ENCODE peak calls at places on chromosomes 2 and 18, in six cellular contexts. One of them, this sample, is unnamed. For H3K4me1, the result is how much of the 10 kb centered on the place peaks cover.

GRCh38 chr2:99877963-99878362 is 264.4 kb downstream of the AFF3 start:
- DNase-seq in adipocyte: no peak
- DNase-seq in SK-N-SH: no peak
- DNase-seq in naive thymus-derived CD4-positive, alpha-beta T cell: no peak
- DNase-seq in tibial artery: no peak
- DNase-seq in neural progenitor cell: no peak
- DNase-seq in this sample: no peak

GRCh38 chr2:223000872-223001825 is 50.8 kb upstream of the KCNE4 start:
- DNase-seq in adipocyte: no peak
- DNase-seq in SK-N-SH: no peak
- DNase-seq in naive thymus-derived CD4-positive, alpha-beta T cell: no peak
- DNase-seq in tibial artery: no peak
- DNase-seq in neural progenitor cell: no peak
- DNase-seq in this sample: no peak

GRCh38 chr2:109164739-109165221 is 35.8 kb downstream of the SH3RF3 start:
- DNase-seq in adipocyte: peak
- DNase-seq in SK-N-SH: no peak
- DNase-seq in naive thymus-derived CD4-positive, alpha-beta T cell: no peak
- DNase-seq in tibial artery: peak
- DNase-seq in neural progenitor cell: no peak
- DNase-seq in this sample: no peak

GRCh38 chr18:46152436-46152807 is 48.2 kb downstream of the HAUS1 start:
- DNase-seq in adipocyte: peak
- DNase-seq in SK-N-SH: no peak
- DNase-seq in naive thymus-derived CD4-positive, alpha-beta T cell: no peak
- DNase-seq in tibial artery: no peak
- DNase-seq in neural progenitor cell: no peak
- DNase-seq in this sample: no peak

GRCh38 chr2:109128466-109129355 is at the start of gene SH3RF3:
- DNase-seq in adipocyte: peak
- DNase-seq in SK-N-SH: peak
- DNase-seq in naive thymus-derived CD4-positive, alpha-beta T cell: no peak
- DNase-seq in tibial artery: peak
- DNase-seq in neural progenitor cell: peak
- DNase-seq in this sample: peak

GRCh38 chr2:140639628-140640027 is 1491.2 kb downstream of the LRP1B start:
- DNase-seq in adipocyte: no peak
- DNase-seq in SK-N-SH: no peak
- DNase-seq in naive thymus-derived CD4-positive, alpha-beta T cell: no peak
- DNase-seq in tibial artery: no peak
- DNase-seq in neural progenitor cell: no peak
- DNase-seq in this sample: no peak

GRCh38 chr2:99735753-99736152 is 245.9 kb upstream of the REV1 start:
- DNase-seq in adipocyte: no peak
- DNase-seq in SK-N-SH: no peak
- DNase-seq in naive thymus-derived CD4-positive, alpha-beta T cell: no peak
- DNase-seq in tibial artery: no peak
- DNase-seq in neural progenitor cell: no peak
- DNase-seq in this sample: no peak

GRCh38 chr2:43399515-43400245 is 173.3 kb upstream of the ZFP36L2 start:
- DNase-seq in adipocyte: peak
- DNase-seq in SK-N-SH: peak
- DNase-seq in naive thymus-derived CD4-positive, alpha-beta T cell: no peak
- DNase-seq in tibial artery: no peak
- DNase-seq in neural progenitor cell: no peak
- DNase-seq in this sample: no peak

GRCh38 chr18:63099848-63100625 is 219.5 kb downstream of the BCL2 start:
- DNase-seq in adipocyte: no peak
- DNase-seq in SK-N-SH: no peak
- DNase-seq in naive thymus-derived CD4-positive, alpha-beta T cell: no peak
- DNase-seq in tibial artery: no peak
- DNase-seq in neural progenitor cell: no peak
- DNase-seq in this sample: no peak

GRCh38 chr2:36408198-36408703 is 52.7 kb downstream of the CRIM1 start:
- DNase-seq in adipocyte: no peak
- DNase-seq in SK-N-SH: no peak
- DNase-seq in naive thymus-derived CD4-positive, alpha-beta T cell: no peak
- DNase-seq in tibial artery: no peak
- DNase-seq in neural progenitor cell: peak
- DNase-seq in this sample: no peak

GRCh38 chr2:55518846-55519167 is 711 bp upstream of the CFAP36 start:
- DNase-seq in adipocyte: peak
- DNase-seq in SK-N-SH: peak
- DNase-seq in naive thymus-derived CD4-positive, alpha-beta T cell: no peak
- DNase-seq in tibial artery: no peak
- DNase-seq in neural progenitor cell: peak
- DNase-seq in this sample: no peak

GRCh38 chr2:200223385-200223784 is 83.1 kb upstream of the SPATS2L start:
- DNase-seq in adipocyte: no peak
- DNase-seq in SK-N-SH: no peak
- DNase-seq in naive thymus-derived CD4-positive, alpha-beta T cell: no peak
- DNase-seq in tibial artery: peak
- DNase-seq in neural progenitor cell: no peak
- DNase-seq in this sample: no peak

GRCh38 chr2:152506843-152507242 is 171.9 kb downstream of the FMNL2 start:
- DNase-seq in adipocyte: no peak
- DNase-seq in SK-N-SH: no peak
- DNase-seq in naive thymus-derived CD4-positive, alpha-beta T cell: no peak
- DNase-seq in tibial artery: no peak
- DNase-seq in neural progenitor cell: no peak
- DNase-seq in this sample: no peak

GRCh38 chr2:3101016-3101703 is 276.5 kb downstream of the EIPR1 start:
- DNase-seq in adipocyte: no peak
- DNase-seq in SK-N-SH: peak
- DNase-seq in naive thymus-derived CD4-positive, alpha-beta T cell: no peak
- DNase-seq in tibial artery: no peak
- DNase-seq in neural progenitor cell: no peak
- DNase-seq in this sample: no peak

GRCh38 chr2:173752152-173752551 is 213.0 kb downstream of the SP3 start:
- DNase-seq in adipocyte: peak
- DNase-seq in SK-N-SH: peak
- DNase-seq in naive thymus-derived CD4-positive, alpha-beta T cell: no peak
- DNase-seq in tibial artery: no peak
- DNase-seq in neural progenitor cell: no peak
- DNase-seq in this sample: no peak

GRCh38 chr2:177260398-177260797 is 4.1 kb downstream of the NFE2L2 start:
- DNase-seq in adipocyte: no peak
- DNase-seq in SK-N-SH: no peak
- DNase-seq in naive thymus-derived CD4-positive, alpha-beta T cell: no peak
- DNase-seq in tibial artery: no peak
- DNase-seq in neural progenitor cell: no peak
- DNase-seq in this sample: no peak

GRCh38 chr2:172231508-172231907 is 128.8 kb upstream of the DLX2 start:
- DNase-seq in adipocyte: no peak
- DNase-seq in SK-N-SH: no peak
- DNase-seq in naive thymus-derived CD4-positive, alpha-beta T cell: no peak
- DNase-seq in tibial artery: no peak
- DNase-seq in neural progenitor cell: no peak
- DNase-seq in this sample: no peak

GRCh38 chr2:172232638-172233253 is 130.0 kb upstream of the DLX2 start:
- DNase-seq in adipocyte: no peak
- DNase-seq in SK-N-SH: no peak
- DNase-seq in naive thymus-derived CD4-positive, alpha-beta T cell: no peak
- DNase-seq in tibial artery: no peak
- DNase-seq in neural progenitor cell: no peak
- DNase-seq in this sample: no peak

GRCh38 chr2:172233947-172234715 is 131.4 kb upstream of the DLX2 start:
- DNase-seq in adipocyte: no peak
- DNase-seq in SK-N-SH: no peak
- DNase-seq in naive thymus-derived CD4-positive, alpha-beta T cell: no peak
- DNase-seq in tibial artery: no peak
- DNase-seq in neural progenitor cell: no peak
- DNase-seq in this sample: no peak

GRCh38 chr2:172230783-172231446 is 128.2 kb upstream of the DLX2 start:
- DNase-seq in adipocyte: no peak
- DNase-seq in SK-N-SH: no peak
- DNase-seq in naive thymus-derived CD4-positive, alpha-beta T cell: no peak
- DNase-seq in tibial artery: no peak
- DNase-seq in neural progenitor cell: no peak
- DNase-seq in this sample: no peak

DNA sequence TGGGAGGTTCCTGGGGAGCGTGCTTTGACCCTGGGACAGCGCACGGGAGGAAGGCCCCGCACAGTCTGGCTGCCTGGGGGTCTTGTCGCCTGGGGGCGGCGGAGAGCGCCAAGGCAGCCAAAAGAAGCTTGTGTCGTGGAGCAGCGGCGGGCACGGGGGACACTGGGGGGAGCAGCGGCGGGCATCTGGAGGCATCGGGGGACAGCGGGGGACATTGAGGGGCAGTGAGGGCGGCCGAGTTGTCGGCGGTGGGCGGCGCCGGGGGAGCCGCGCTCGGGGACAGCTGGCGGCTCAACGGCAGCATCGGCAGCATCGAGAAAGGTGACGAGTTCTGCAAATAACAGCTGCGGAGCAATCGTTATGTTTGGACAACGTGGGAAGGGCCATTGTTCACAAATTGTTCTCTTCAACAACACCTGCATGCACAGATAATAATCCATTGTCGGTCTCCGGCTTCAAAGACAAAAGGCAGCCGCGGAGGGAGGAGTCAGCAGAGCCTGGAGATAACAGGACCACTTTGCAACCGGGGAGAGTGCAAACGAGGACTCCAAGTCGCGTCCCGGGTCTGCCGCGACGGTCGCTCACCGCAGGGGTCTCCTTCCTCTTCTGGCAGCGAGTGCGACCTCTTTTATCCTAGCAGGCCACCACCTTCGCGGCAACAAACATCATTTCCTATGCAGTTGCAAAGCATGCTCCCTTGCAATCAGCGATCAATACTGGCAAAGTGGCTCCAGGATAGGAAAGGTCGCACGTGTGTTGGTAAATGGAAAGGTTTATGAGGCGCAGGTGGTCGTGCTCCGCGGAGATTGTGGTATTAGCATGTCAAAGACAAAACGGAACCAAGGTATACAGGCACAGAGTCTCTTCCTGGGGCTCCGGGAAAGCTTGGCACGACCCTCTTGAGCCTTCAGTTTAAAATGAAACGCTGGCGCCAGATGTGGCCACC is 132.3 kb upstream of the DLX2 start:
- DNase-seq in adipocyte: peak
- DNase-seq in SK-N-SH: peak
- DNase-seq in naive thymus-derived CD4-positive, alpha-beta T cell: no peak
- DNase-seq in tibial artery: no peak
- DNase-seq in neural progenitor cell: peak
- DNase-seq in this sample: peak
- H3K4me3 ChIP-seq in adipocyte: peak
- H3K4me3 ChIP-seq in SK-N-SH: peak
- H3K4me3 ChIP-seq in naive thymus-derived CD4-positive, alpha-beta T cell: peak
- H3K4me3 ChIP-seq in tibial artery: peak
- H3K4me3 ChIP-seq in neural progenitor cell: peak
- H3K4me3 ChIP-seq in this sample: peak

DNA sequence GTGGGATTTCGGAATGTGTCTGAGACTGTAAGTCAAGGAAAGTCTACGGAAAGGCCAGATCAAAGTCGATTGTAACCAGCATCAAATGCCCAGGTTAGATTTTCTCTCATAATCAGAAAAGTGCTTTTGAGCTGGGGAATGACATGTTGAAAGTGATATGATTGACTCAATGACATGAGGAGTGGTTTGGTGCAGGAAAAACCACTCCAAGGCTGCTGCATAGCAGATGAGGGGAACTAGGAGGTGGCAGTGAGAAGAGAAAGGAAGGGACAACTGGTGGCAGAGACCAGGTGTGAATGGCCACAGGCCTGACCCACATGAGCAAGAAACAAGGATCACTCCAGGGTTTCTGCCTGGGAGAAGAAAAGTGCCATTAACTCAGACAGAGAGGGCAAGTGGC is 822 bp downstream of the SLC35F6 start:
- DNase-seq in adipocyte: no peak
- DNase-seq in SK-N-SH: peak
- DNase-seq in naive thymus-derived CD4-positive, alpha-beta T cell: no peak
- DNase-seq in tibial artery: no peak
- DNase-seq in neural progenitor cell: no peak
- DNase-seq in this sample: no peak
- H3K4me1 ChIP-seq in adipocyte: under half
- H3K4me1 ChIP-seq in SK-N-SH: under half
- H3K4me1 ChIP-seq in naive thymus-derived CD4-positive, alpha-beta T cell: under half
- H3K4me1 ChIP-seq in tibial artery: half or more
- H3K4me1 ChIP-seq in neural progenitor cell: under half
- H3K4me1 ChIP-seq in this sample: under half

GRCh38 chr2:121969155-121969554 is 213.7 kb downstream of the TSN start:
- DNase-seq in adipocyte: peak
- DNase-seq in SK-N-SH: no peak
- DNase-seq in naive thymus-derived CD4-positive, alpha-beta T cell: no peak
- DNase-seq in tibial artery: peak
- DNase-seq in neural progenitor cell: no peak
- DNase-seq in this sample: no peak
- H3K4me3 ChIP-seq in adipocyte: peak
- H3K4me3 ChIP-seq in SK-N-SH: no peak
- H3K4me3 ChIP-seq in naive thymus-derived CD4-positive, alpha-beta T cell: no peak
- H3K4me3 ChIP-seq in tibial artery: peak
- H3K4me3 ChIP-seq in neural progenitor cell: no peak
- H3K4me3 ChIP-seq in this sample: no peak

DNA sequence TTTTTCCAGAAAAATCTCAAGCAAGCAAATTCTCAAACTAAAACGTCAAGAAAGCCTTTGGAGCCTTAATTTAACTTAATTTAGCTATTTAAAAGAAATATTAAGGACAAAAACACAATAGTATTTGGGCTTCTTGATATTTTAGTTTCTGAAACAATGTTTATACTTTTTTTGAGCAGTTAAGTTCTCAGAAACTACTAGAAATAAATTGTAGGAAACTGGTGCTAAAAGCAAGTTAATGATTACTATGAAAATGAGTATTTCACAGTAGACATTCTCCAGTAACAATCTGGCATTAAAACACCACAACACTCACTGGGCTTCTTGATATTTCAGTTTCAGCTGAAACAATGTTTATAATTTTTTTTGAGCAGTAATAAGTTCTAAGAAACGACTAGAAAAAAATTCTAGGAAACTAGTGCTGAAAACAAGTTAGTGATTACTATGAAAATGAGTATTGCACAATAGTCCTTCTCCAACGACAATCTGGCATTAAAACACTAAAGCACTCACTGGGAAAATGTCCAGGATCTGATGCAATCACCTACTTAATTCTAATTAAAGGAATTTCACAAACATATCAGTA is 45.1 kb downstream of the TRAK2 start:
- DNase-seq in adipocyte: peak
- DNase-seq in SK-N-SH: no peak
- DNase-seq in naive thymus-derived CD4-positive, alpha-beta T cell: no peak
- DNase-seq in tibial artery: no peak
- DNase-seq in neural progenitor cell: no peak
- DNase-seq in this sample: peak
- H3K4me1 ChIP-seq in adipocyte: under half
- H3K4me1 ChIP-seq in SK-N-SH: under half
- H3K4me1 ChIP-seq in naive thymus-derived CD4-positive, alpha-beta T cell: under half
- H3K4me1 ChIP-seq in tibial artery: half or more
- H3K4me1 ChIP-seq in neural progenitor cell: under half
- H3K4me1 ChIP-seq in this sample: under half